ENCODE peak calls at places on chromosomes 7 and 10, in four cellular contexts. A is endodermal cell; U is cardiac fibroblast; O is activated CD4-positive, alpha-beta T cell treated with anti-CD3 and anti-CD28 coated beads, Interleukin-2, amount 50 U/mL, for 48 hours. W is an unnamed sample.

GRCh38 chr7:66114743-66115727 is at the start of gene CRCP:
- DNase-seq in A (peak), U (peak), O (peak), W (peak)

GRCh38 chr7:23347682-23348180 is 48.6 kb downstream of the MALSU1 start:
- DNase-seq in A (no peak), U (peak), O (no peak), W (no peak)

GRCh38 chr7:100641860-100642533 is 645 bp upstream of the TFR2 start:
- DNase-seq in A (no peak), U (no peak), O (no peak), W (peak)

GRCh38 chr10:118108194-118109026 is 61.7 kb upstream of the RAB11FIP2 start:
- DNase-seq in A (no peak), U (no peak), O (no peak), W (no peak)

GRCh38 chr10:71773221-71773971 is at the start of gene VSIR:
- DNase-seq in A (peak), U (peak), O (peak), W (peak)

GRCh38 chr7:38846280-38846679 is 62.7 kb downstream of the VPS41 start:
- DNase-seq in A (no peak), U (peak), O (no peak), W (no peak)

GRCh38 chr10:130497056-130498010 is 361.1 kb downstream of the GLRX3 start:
- DNase-seq in A (no peak), U (no peak), O (no peak), W (no peak)

GRCh38 chr10:72316748-72317435 is 37.8 kb downstream of the DNAJB12 start:
- DNase-seq in A (no peak), U (no peak), O (peak), W (no peak)

GRCh38 chr10:69696073-69696731 is 66.2 kb downstream of the FAM241B start:
- DNase-seq in A (peak), U (peak), O (no peak), W (peak)

GRCh38 chr7:145753004-145753403 is 363.6 kb upstream of the CNTNAP2 start:
- DNase-seq in A (no peak), U (no peak), O (no peak), W (no peak)

GRCh38 chr10:124946945-124947344 is 5.0 kb downstream of the ZRANB1 start:
- DNase-seq in A (no peak), U (no peak), O (no peak), W (no peak)

GRCh38 chr7:155227004-155227787 is 70.5 kb upstream of the INSIG1 start:
- DNase-seq in A (no peak), U (no peak), O (no peak), W (peak)

GRCh38 chr7:98186452-98187137 is 24.6 kb upstream of the BHLHA15 start:
- DNase-seq in A (no peak), U (peak), O (no peak), W (no peak)

GRCh38 chr10:79404231-79404609 is 41.2 kb downstream of the ZCCHC24 start:
- DNase-seq in A (peak), U (peak), O (no peak), W (peak)

GRCh38 chr7:16284581-16284980 is 136.8 kb downstream of the CRPPA start:
- DNase-seq in A (no peak), U (no peak), O (no peak), W (no peak)

GRCh38 chr10:92538231-92538958 is 35.5 kb downstream of the IDE start:
- DNase-seq in A (no peak), U (peak), O (no peak), W (no peak)

GRCh38 chr7:129933627-129934026 is 19.1 kb downstream of the UBE2H start:
- DNase-seq in A (peak), U (no peak), O (no peak), W (no peak)

GRCh38 chr10:66795871-66796270 is 130.0 kb upstream of the LRRTM3 start:
- DNase-seq in A (no peak), U (no peak), O (no peak), W (no peak)

GRCh38 chr7:157555308-157555707 is 218.5 kb downstream of the DNAJB6 start:
- DNase-seq in A (peak), U (no peak), O (no peak), W (no peak)

GRCh38 chr10:88670497-88670896 is 6.3 kb downstream of the LIPF start:
- DNase-seq in A (no peak), U (no peak), O (no peak), W (no peak)

GRCh38 chr10:109393425-109393824 is 529.9 kb downstream of the XPNPEP1 start:
- DNase-seq in A (peak), U (no peak), O (no peak), W (peak)

GRCh38 chr7:138538518-138538917 is 78.5 kb downstream of the TRIM24 start:
- DNase-seq in A (no peak), U (peak), O (no peak), W (no peak)

GRCh38 chr10:69662173-69662685 is 32.2 kb downstream of the FAM241B start:
- DNase-seq in A (no peak), U (no peak), O (no peak), W (no peak)

GRCh38 chr7:130131964-130132875 is 61.9 kb downstream of the KLHDC10 start:
- DNase-seq in A (no peak), U (no peak), O (no peak), W (no peak)

GRCh38 chr10:130395248-130395936 is 259.2 kb downstream of the GLRX3 start:
- DNase-seq in A (peak), U (no peak), O (no peak), W (no peak)

GRCh38 chr10:126294451-126294850 is 93.8 kb downstream of the ADAM12 start:
- DNase-seq in A (no peak), U (no peak), O (no peak), W (no peak)

GRCh38 chr7:80941206-80941758 is 22.4 kb upstream of the SEMA3C start:
- DNase-seq in A (no peak), U (peak), O (no peak), W (no peak)

GRCh38 chr10:51421853-51422252 is 277.5 kb downstream of the CSTF2T start:
- DNase-seq in A (no peak), U (no peak), O (no peak), W (no peak)

GRCh38 chr10:3056280-3057037 is 10.9 kb upstream of the PFKP start:
- DNase-seq in A (peak), U (no peak), O (no peak), W (no peak)

GRCh38 chr7:957418-958220 is 3.1 kb upstream of the ADAP1 start:
- DNase-seq in A (peak), U (no peak), O (no peak), W (peak)

GRCh38 chr10:132274581-132274980 is 33.2 kb downstream of the STK32C start:
- DNase-seq in A (no peak), U (no peak), O (no peak), W (no peak)

GRCh38 chr7:107725138-107725740 is 18.7 kb upstream of the CBLL1 start:
- DNase-seq in A (peak), U (peak), O (peak), W (peak)